ENCODE peak calls at places on chromosomes 2 and 18, in eight cellular contexts. M is T1000; W is NCI-H2107; H is activated T-helper 1 cell treated with anti-CD3 and anti-CD28 coated beads, Interleukin-12 subunit alpha, Interleukin-12 subunit beta, Interleukin-2, Interleukin-4 antibody, amounts not matched to agents 30 ng/mL and 10 ng/mL and 1 ng/mL, durations not matched to agents 14 hours and 24 hours and 36 hours; I is KG1; S is CD8-positive, alpha-beta T cell; Q is lower leg skin; K is mammary epithelial cell. U is an unnamed sample.
A peak's percentile ranks its signal among the peaks of the same experiment; 100 is the strongest.

GRCh38 chr2:229098810-229099209 is 172.3 kb downstream of the PID1 start:
- DNase-seq in I (no peak), M (no peak), S (no peak), H (no peak), Q (no peak), K (no peak), W (no peak), U (no peak)

GRCh38 chr2:235044501-235045271 is 92.9 kb downstream of the SH3BP4 start:
- DNase-seq in K (no peak), Q (no peak), H (no peak), M (no peak), S (no peak), I (no peak), W (no peak), U (no peak)

GRCh38 chr2:119544075-119545031 is at the start of gene CFAP221:
- DNase-seq in S (no peak), W (no peak), K (peak; percentile 70), Q (peak; percentile 19), M (no peak), I (no peak), H (peak; percentile 8), U (peak; percentile 91)

GRCh38 chr2:191113761-191114160 is 37.0 kb downstream of the STAT4 start:
- DNase-seq in Q (no peak), W (no peak), I (no peak), S (no peak), K (no peak), H (no peak), M (no peak), U (no peak)

GRCh38 chr2:230312638-230313037 is 14.4 kb upstream of the SP140L start:
- DNase-seq in W (no peak), H (no peak), S (no peak), Q (no peak), I (no peak), M (no peak), K (no peak), U (peak; percentile 23)

GRCh38 chr2:213995400-213996105 is 415.3 kb upstream of the VWC2L start:
- DNase-seq in W (no peak), M (no peak), I (no peak), Q (no peak), K (peak; percentile 91), H (no peak), S (no peak), U (peak; percentile 85)

GRCh38 chr2:238905721-238906120 is 57.8 kb downstream of the TWIST2 start:
- DNase-seq in Q (no peak), I (no peak), S (no peak), K (no peak), H (no peak), W (no peak), M (no peak), U (no peak)

GRCh38 chr18:61823595-61823994 is 69.2 kb downstream of the RNF152 start:
- DNase-seq in S (no peak), M (no peak), H (no peak), K (no peak), W (no peak), Q (no peak), I (no peak), U (no peak)

GRCh38 chr2:105573490-105573889 is 171.2 kb upstream of the NCK2 start:
- DNase-seq in W (no peak), K (no peak), Q (no peak), I (no peak), S (peak; percentile 34), M (no peak), H (no peak), U (no peak)

GRCh38 chr2:121748202-121748601 is 7.2 kb upstream of the TSN start:
- DNase-seq in H (no peak), I (no peak), K (peak; percentile 20), M (no peak), W (no peak), S (no peak), Q (no peak), U (peak; percentile 31)

GRCh38 chr2:103289101-103289725 is 527.4 kb downstream of the TMEM182 start:
- DNase-seq in H (no peak), W (no peak), S (no peak), M (no peak), K (no peak), Q (no peak), I (no peak), U (peak; percentile 76)

GRCh38 chr2:238601433-238602222 is 174.9 kb downstream of the ASB1 start:
- DNase-seq in M (no peak), K (peak; percentile 49), H (no peak), S (no peak), W (no peak), I (no peak), Q (peak; percentile 70), U (peak; percentile 47)

GRCh38 chr2:100747996-100748615 is 71.8 kb upstream of the NPAS2 start:
- DNase-seq in I (no peak), M (no peak), W (no peak), S (no peak), K (no peak), Q (no peak), H (no peak), U (no peak)

GRCh38 chr2:134774786-134775641 is 56.2 kb upstream of the TMEM163 start:
- DNase-seq in S (no peak), I (no peak), K (peak; percentile 87), M (no peak), W (no peak), H (no peak), Q (no peak), U (no peak)

GRCh38 chr2:169001116-169001815 is 29.9 kb downstream of the ABCB11 start:
- DNase-seq in Q (no peak), K (no peak), S (no peak), W (no peak), M (no peak), H (no peak), I (no peak), U (peak; percentile 59)

GRCh38 chr2:198453866-198454265 is 649.5 kb downstream of the PLCL1 start:
- DNase-seq in S (no peak), M (no peak), K (no peak), I (no peak), Q (no peak), H (no peak), W (no peak), U (no peak)

GRCh38 chr2:145729993-145730770 is 1210.3 kb upstream of the ZEB2 start:
- DNase-seq in W (no peak), M (no peak), H (no peak), K (no peak), I (no peak), S (no peak), Q (no peak), U (no peak)

GRCh38 chr2:71455741-71456569 is 2.6 kb downstream of the DYSF start:
- DNase-seq in M (no peak), W (no peak), S (no peak), H (no peak), I (no peak), K (no peak), Q (no peak), U (peak; percentile 49)